ENCODE peak calls at places on chromosomes 6 and 20, in six cellular contexts. N, Q, F, O, R and G are unnamed samples.

GRCh38 chr6:34606477-34607130 is 50.5 kb upstream of the SPDEF start:
- DNase-seq in N (no peak), Q (no peak), F (no peak), O (no peak), R (no peak), G (no peak)

GRCh38 chr6:26414281-26414680 is 12.2 kb downstream of the BTN3A1 start:
- DNase-seq in N (no peak), Q (no peak), F (no peak), O (no peak), R (no peak), G (no peak)

GRCh38 chr6:16723833-16724232 is 37.4 kb downstream of the ATXN1 start:
- DNase-seq in N (peak; percentile 97), Q (no peak), F (peak; percentile 99), O (no peak), R (no peak), G (peak; percentile 97)

GRCh38 chr6:5996701-5997419 is 9.9 kb downstream of the NRN1 start:
- DNase-seq in N (peak; percentile 45), Q (peak; percentile 47), F (peak; percentile 80), O (no peak), R (no peak), G (peak; percentile 33)

GRCh38 chr6:164442572-164442971 is 866.8 kb downstream of the C6orf118 start:
- DNase-seq in N (no peak), Q (no peak), F (no peak), O (no peak), R (no peak), G (no peak)

GRCh38 chr6:116046739-116047138 is 14.0 kb downstream of the FRK start:
- DNase-seq in N (no peak), Q (no peak), F (no peak), O (no peak), R (no peak), G (no peak)

GRCh38 chr6:116229287-116229913 is 24.5 kb downstream of the TSPYL4 start:
- DNase-seq in N (peak; percentile 81), Q (no peak), F (peak; percentile 81), O (no peak), R (peak; percentile 89), G (peak; percentile 96)

GRCh38 chr20:23294166-23294565 is 56.4 kb upstream of the NXT1 start:
- DNase-seq in N (no peak), Q (no peak), F (no peak), O (no peak), R (no peak), G (no peak)

GRCh38 chr20:21099653-21100589 is 6.2 kb downstream of the LINC00237 start:
- DNase-seq in N (no peak), Q (no peak), F (peak; percentile 67), O (no peak), R (peak; percentile 40), G (no peak)

GRCh38 chr20:45011108-45011526 is 44.8 kb downstream of the STK4 start:
- DNase-seq in N (peak; percentile 89), Q (peak; percentile 23), F (peak; percentile 86), O (no peak), R (peak; percentile 22), G (peak; percentile 81)